ENCODE peak calls at places on chromosomes 2 and 18, in four cellular contexts. Z is fibroblast of pulmonary artery, N is epithelial cell of esophagus, Y is IMR-90. H is an unnamed sample.

GRCh38 chr2:126979039-126979438 is 80.3 kb downstream of the TEX51 start:
- DNase-seq in Z (no peak), N (no peak), Y (no peak), H (no peak)

GRCh38 chr2:172438064-172438421 is 10.7 kb downstream of the ITGA6 start:
- DNase-seq in Z (no peak), N (peak), Y (peak), H (no peak)

GRCh38 chr2:134261398-134262131 is 7.7 kb downstream of the MGAT5 start:
- DNase-seq in Z (peak), N (no peak), Y (no peak), H (no peak)

GRCh38 chr2:27582129-27582694 is 630 bp upstream of the ZNF512 start:
- DNase-seq in Z (peak), N (no peak), Y (no peak), H (peak)

GRCh38 chr2:7288484-7288883 is 371.3 kb downstream of the RNF144A start:
- DNase-seq in Z (no peak), N (peak), Y (no peak), H (no peak)

GRCh38 chr2:238821391-238821790 is 26.5 kb upstream of the TWIST2 start:
- DNase-seq in Z (peak), N (no peak), Y (peak), H (no peak)

GRCh38 chr2:239866778-239867177 is 158.4 kb downstream of the NDUFA10 start:
- DNase-seq in Z (no peak), N (no peak), Y (no peak), H (no peak)

GRCh38 chr2:4094743-4095142 is 391.4 kb downstream of the DCDC2C start:
- DNase-seq in Z (no peak), N (no peak), Y (no peak), H (no peak)

GRCh38 chr2:73163522-73164367 is 38.6 kb upstream of the NOTO start:
- DNase-seq in Z (peak), N (peak), Y (peak), H (peak)

GRCh38 chr18:70289351-70290330 is 796 bp downstream of the SOCS6 start:
- DNase-seq in Z (peak), N (peak), Y (peak), H (peak)

GRCh38 chr2:158243392-158243791 is 141.7 kb downstream of the UPP2 start:
- DNase-seq in Z (no peak), N (no peak), Y (no peak), H (no peak)

GRCh38 chr2:70391988-70392387 is 90.1 kb upstream of the FAM136A start:
- DNase-seq in Z (no peak), N (peak), Y (peak), H (no peak)

GRCh38 chr2:121197369-121198091 is 87.5 kb downstream of the TFCP2L1 start:
- DNase-seq in Z (peak), N (peak), Y (peak), H (no peak)

GRCh38 chr18:3111523-3112240 is 98.7 kb upstream of the LPIN2 start:
- DNase-seq in Z (no peak), N (no peak), Y (no peak), H (no peak)

GRCh38 chr2:594297-594949 is 82.8 kb downstream of the TMEM18 start:
- DNase-seq in Z (no peak), N (no peak), Y (no peak), H (no peak)

GRCh38 chr2:55157474-55157884 is 74.6 kb downstream of the CLHC1 start:
- DNase-seq in Z (no peak), N (peak), Y (peak), H (no peak)

GRCh38 chr2:69154031-69154430 is 141.1 kb downstream of the ANTXR1 start:
- DNase-seq in Z (peak), N (no peak), Y (peak), H (no peak)

GRCh38 chr2:55482186-55482945 is 37.2 kb upstream of the CFAP36 start:
- DNase-seq in Z (peak), N (peak), Y (peak), H (no peak)

GRCh38 chr2:170963386-170963785 is 34.3 kb downstream of the GORASP2 start:
- DNase-seq in Z (no peak), N (no peak), Y (no peak), H (no peak)

GRCh38 chr2:144452169-144453038 is 67.5 kb downstream of the ZEB2 start:
- DNase-seq in Z (peak), N (peak), Y (peak), H (no peak)
- TF ChIP-seq CTCF in Z (peak), N (peak), Y (peak), H (no peak)

GRCh38 chr18:11570770-11571169 is 38.6 kb upstream of the SLC35G4 start:
- DNase-seq in Z (peak), N (no peak), Y (peak), H (no peak)
- TF ChIP-seq CTCF in Z (peak), N (no peak), Y (peak), H (no peak)

GRCh38 chr2:151670346-151670745 is 63.9 kb downstream of the NEB start:
- DNase-seq in Z (no peak), N (no peak), Y (no peak), H (no peak)

GRCh38 chr2:151669585-151670081 is 64.6 kb downstream of the NEB start:
- DNase-seq in Z (peak), N (peak), Y (no peak), H (no peak)

GRCh38 chr2:151665959-151666358 is 68.3 kb downstream of the NEB start:
- DNase-seq in Z (no peak), N (no peak), Y (no peak), H (no peak)

GRCh38 chr2:151671198-151671597 is 63.1 kb downstream of the NEB start:
- DNase-seq in Z (no peak), N (no peak), Y (no peak), H (no peak)

GRCh38 chr2:151668737-151669136 is 65.5 kb downstream of the NEB start:
- DNase-seq in Z (no peak), N (no peak), Y (no peak), H (no peak)
- TF ChIP-seq CTCF in Z (no peak), N (no peak), Y (no peak), H (no peak)

GRCh38 chr2:101657787-101658186 is 39.7 kb upstream of the MAP4K4 start:
- DNase-seq in Z (no peak), N (no peak), Y (no peak), H (no peak)
- TF ChIP-seq CTCF in Z (no peak), N (no peak), Y (no peak), H (no peak)

DNA sequence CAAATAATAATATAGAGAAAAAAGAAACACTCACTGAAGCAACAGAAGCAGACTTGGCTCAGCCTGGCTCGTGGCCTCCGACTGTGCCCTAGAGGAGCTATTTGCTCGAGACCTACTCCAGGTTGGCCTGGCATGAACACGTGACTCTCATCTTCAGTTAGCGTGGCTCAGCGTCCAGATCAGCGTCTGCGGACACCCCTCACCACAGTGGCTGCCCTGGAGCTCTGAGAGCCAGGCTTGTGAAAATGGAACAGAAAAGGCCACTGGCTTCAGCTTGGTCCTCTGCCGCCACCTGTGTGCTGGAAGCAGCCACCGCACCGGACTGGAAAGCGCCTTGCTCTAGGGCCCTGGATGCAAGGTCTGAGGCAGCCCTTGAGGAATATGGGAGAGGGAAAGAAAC is 1184.0 kb upstream of the GYPC start:
- DNase-seq in Z (peak), N (peak), Y (peak), H (no peak)
- TF ChIP-seq CTCF in Z (peak), N (peak), Y (peak), H (no peak)

DNA sequence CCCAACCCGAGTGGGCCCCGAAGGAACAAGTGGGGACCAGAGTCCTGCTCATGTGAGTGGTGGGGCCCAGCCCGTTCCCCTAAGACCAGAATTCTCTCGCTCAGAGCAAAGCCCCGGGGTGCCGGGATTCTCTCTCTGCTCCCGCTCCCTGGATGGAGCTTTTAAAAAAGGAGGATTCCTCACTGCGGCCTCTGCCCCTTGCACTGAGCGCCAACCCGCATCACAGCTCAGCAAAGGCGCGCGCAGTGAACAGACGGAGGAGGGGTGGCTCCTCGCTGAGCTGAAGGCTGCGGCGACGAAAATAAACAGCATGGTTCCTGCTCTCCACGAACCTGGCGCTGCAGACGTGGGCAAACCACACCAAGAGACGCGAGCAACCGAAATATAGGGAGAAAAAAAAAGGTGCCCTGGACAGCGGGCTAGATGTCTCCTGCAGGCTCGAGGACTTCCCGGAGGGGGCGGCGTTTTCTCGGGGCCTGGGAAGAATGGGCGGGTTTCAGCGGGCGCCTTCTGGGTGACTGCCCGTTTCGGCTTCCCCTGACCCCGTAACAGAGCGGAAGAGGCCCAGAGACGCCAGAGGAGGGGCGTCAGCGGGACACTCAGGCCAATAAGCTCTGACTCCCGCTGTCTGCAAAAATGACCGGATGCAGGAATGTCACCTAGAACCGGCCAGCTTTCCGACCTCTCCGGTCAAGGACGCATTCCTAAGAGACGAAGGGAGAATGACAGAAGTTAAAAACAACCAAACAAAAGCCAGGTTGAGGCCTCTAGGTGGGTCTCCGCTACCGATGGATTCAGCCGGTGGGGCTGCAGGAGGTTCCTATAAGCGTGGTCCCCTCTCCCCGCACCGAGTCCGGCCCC is 819 bp upstream of the KLF11 start:
- DNase-seq in Z (peak), N (peak), Y (peak), H (peak)
- TF ChIP-seq CTCF in Z (no peak), N (no peak), Y (peak), H (no peak)

DNA sequence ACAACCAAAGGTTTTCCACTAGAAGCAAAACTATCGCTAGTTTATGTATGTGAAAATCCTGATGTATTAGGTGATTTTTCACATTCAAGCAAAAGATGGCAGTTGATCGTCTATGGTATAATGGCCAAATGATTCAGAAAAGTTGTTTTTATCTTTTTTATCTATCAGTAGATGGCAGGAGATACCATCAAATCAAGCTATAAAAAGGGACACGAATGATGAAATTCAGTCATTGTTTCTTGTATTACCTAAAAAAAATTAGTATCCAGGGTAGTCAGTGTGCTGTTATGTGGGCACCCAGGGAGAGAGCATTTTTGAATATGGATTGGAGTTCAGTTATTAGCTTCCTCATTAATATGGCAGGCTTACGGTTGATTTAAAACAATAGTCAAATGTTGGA is 22.9 kb upstream of the CAVIN2 start:
- DNase-seq in Z (no peak), N (no peak), Y (no peak), H (no peak)
- TF ChIP-seq CTCF in Z (no peak), N (no peak), Y (peak), H (no peak)

GRCh38 chr2:176445831-176446433 is 176.7 kb downstream of the MTX2 start:
- DNase-seq in Z (peak), N (peak), Y (peak), H (no peak)
- TF ChIP-seq CTCF in Z (no peak), N (no peak), Y (no peak), H (no peak)

GRCh38 chr2:62412347-62412742 is 93.7 kb downstream of the TMEM17 start:
- DNase-seq in Z (no peak), N (peak), Y (peak), H (no peak)

GRCh38 chr2:62410926-62411456 is 95.0 kb downstream of the TMEM17 start:
- DNase-seq in Z (no peak), N (peak), Y (no peak), H (no peak)

GRCh38 chr2:62407838-62408589 is 98.0 kb downstream of the TMEM17 start:
- DNase-seq in Z (peak), N (no peak), Y (no peak), H (no peak)

GRCh38 chr2:62409442-62409841 is 96.6 kb downstream of the TMEM17 start:
- DNase-seq in Z (no peak), N (peak), Y (peak), H (no peak)

DNA sequence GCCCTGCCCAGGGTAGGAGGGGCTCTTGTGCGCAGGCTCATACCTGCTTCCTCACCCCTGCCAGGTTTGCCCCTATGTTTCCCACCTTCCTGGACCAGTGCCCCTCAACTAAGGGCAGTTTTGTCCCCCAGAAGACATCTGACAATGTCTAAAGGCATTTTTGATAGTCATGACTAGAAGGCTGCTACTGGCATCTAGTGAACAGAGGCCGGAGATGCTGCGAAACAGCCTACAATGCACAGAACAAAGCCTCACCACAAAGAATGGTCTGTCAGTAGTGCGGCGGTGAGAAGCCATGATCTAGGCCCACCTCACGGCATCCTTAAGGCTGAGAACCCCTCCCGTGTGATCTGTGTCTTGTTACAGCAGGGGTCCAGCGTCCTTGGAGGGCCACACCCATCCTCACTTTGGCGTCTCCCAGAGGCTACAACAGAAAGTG is 96.0 kb downstream of the TMEM17 start:
- DNase-seq in Z (peak), N (peak), Y (no peak), H (no peak)
- TF ChIP-seq CTCF in Z (peak), N (peak), Y (no peak), H (no peak)

DNA sequence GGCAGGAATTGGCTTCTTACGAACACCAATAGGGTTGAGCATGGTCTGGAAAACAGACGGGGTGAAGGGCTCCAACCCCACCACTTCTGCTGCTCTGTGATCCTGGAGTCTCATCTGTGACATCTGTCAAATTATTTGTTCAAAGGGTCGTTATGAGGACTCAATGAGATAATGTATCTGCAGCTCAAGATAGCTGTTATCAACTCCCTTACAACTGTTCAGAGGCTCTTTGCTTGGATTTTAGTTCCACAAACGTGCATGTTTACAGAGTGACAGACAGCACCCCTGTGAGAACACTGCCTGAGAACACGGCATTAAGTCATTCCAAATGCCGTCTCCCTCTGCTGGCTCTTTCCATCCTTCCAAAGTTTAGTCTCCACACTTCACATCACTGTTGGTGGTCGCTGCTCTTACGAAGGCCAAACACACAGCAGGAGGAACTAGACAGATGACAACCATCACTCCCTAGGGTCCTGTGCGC is 220.5 kb downstream of the ANAPC1 start:
- DNase-seq in Z (peak), N (no peak), Y (peak), H (no peak)
- TF ChIP-seq CTCF in Z (peak), N (peak), Y (peak), H (no peak)